ENCODE peak calls at places on chromosomes 16 and 17, in four cellular contexts. M, Q, W and X are unnamed samples.

GRCh38 chr16:80616362-80616761 is 75.6 kb downstream of the DYNLRB2 start:
- DNase-seq in M (no peak), Q (no peak), W (no peak), X (no peak)

GRCh38 chr16:49858200-49859129 is 2.6 kb upstream of the ZNF423 start:
- DNase-seq in M (peak), Q (peak), W (no peak), X (no peak)

GRCh38 chr17:74485012-74485743 is 18.7 kb downstream of the CD300A start:
- DNase-seq in M (no peak), Q (no peak), W (no peak), X (peak)

GRCh38 chr16:12201216-12201615 is 224.7 kb downstream of the SNX29 start:
- DNase-seq in M (no peak), Q (no peak), W (no peak), X (no peak)

GRCh38 chr16:84699147-84699711 is 571 bp upstream of the USP10 start:
- DNase-seq in M (peak), Q (no peak), W (no peak), X (no peak)

GRCh38 chr16:29900102-29900887 is at the start of gene ASPHD1:
- DNase-seq in M (peak), Q (peak), W (peak), X (peak)

GRCh38 chr16:69036399-69037091 is 68.9 kb upstream of the HAS3 start:
- DNase-seq in M (no peak), Q (no peak), W (no peak), X (no peak)

GRCh38 chr17:17121162-17121561 is 78.9 kb downstream of the MPRIP start:
- DNase-seq in M (no peak), Q (no peak), W (no peak), X (no peak)

GRCh38 chr16:27235055-27235937 is 32.0 kb downstream of the KDM8 start:
- DNase-seq in M (peak), Q (peak), W (peak), X (peak)

GRCh38 chr17:55265434-55266021 is 768 bp downstream of the HLF start:
- DNase-seq in M (no peak), Q (no peak), W (no peak), X (no peak)

GRCh38 chr16:49350265-49351103 is 23.1 kb upstream of the C16orf78 start:
- DNase-seq in M (peak), Q (peak), W (peak), X (peak)

GRCh38 chr17:64984776-64985521 is 65.7 kb upstream of the LRRC37A3 start:
- DNase-seq in M (no peak), Q (no peak), W (no peak), X (no peak)

GRCh38 chr16:1474471-1474795 is 395 bp downstream of the CLCN7 start:
- DNase-seq in M (no peak), Q (no peak), W (no peak), X (no peak)

GRCh38 chr16:35171106-35171505 is 1711.7 kb downstream of the TP53TG3F start:
- DNase-seq in M (no peak), Q (no peak), W (no peak), X (no peak)

GRCh38 chr17:49776864-49777263 is 11.6 kb upstream of the KAT7 start:
- DNase-seq in M (no peak), Q (no peak), W (no peak), X (no peak)

GRCh38 chr16:9647981-9648701 is 534.1 kb downstream of the GRIN2A start:
- DNase-seq in M (peak), Q (no peak), W (peak), X (no peak)

GRCh38 chr17:59802160-59802559 is 90.6 kb downstream of the TUBD1 start:
- DNase-seq in M (no peak), Q (no peak), W (no peak), X (no peak)

GRCh38 chr17:79808763-79809529 is 12.1 kb upstream of the CBX8 start:
- DNase-seq in M (peak), Q (no peak), W (no peak), X (peak)

GRCh38 chr16:89052824-89053724 is 40.6 kb upstream of the ACSF3 start:
- DNase-seq in M (peak), Q (no peak), W (no peak), X (peak)

GRCh38 chr16:65663774-65664173 is 541.9 kb upstream of the CDH11 start:
- DNase-seq in M (no peak), Q (no peak), W (no peak), X (no peak)

GRCh38 chr16:15493416-15494181 is 59.2 kb downstream of the BMERB1 start:
- DNase-seq in M (no peak), Q (no peak), W (no peak), X (no peak)

GRCh38 chr16:85628651-85629050 is 15.5 kb downstream of the GSE1 start:
- DNase-seq in M (no peak), Q (no peak), W (no peak), X (no peak)

GRCh38 chr17:55652825-55653224 is 69.8 kb downstream of the TMEM100 start:
- DNase-seq in M (no peak), Q (no peak), W (no peak), X (no peak)

GRCh38 chr16:23101012-23101550 is 48.2 kb downstream of the USP31 start:
- DNase-seq in M (no peak), Q (no peak), W (no peak), X (no peak)

GRCh38 chr17:52410781-52411180 is 252.3 kb upstream of the CA10 start:
- DNase-seq in M (no peak), Q (no peak), W (no peak), X (no peak)

GRCh38 chr16:48365030-48365600 is 20.1 kb downstream of the SIAH1 start:
- DNase-seq in M (no peak), Q (no peak), W (no peak), X (no peak)

GRCh38 chr17:78658281-78658785 is 81.1 kb upstream of the DNAH17 start:
- DNase-seq in M (no peak), Q (no peak), W (no peak), X (no peak)

GRCh38 chr17:73011016-73011486 is 81.4 kb downstream of the SLC39A11 start:
- DNase-seq in M (no peak), Q (no peak), W (no peak), X (no peak)

GRCh38 chr17:73017653-73018052 is 74.8 kb downstream of the SLC39A11 start:
- DNase-seq in M (no peak), Q (no peak), W (no peak), X (no peak)

GRCh38 chr17:73015722-73016276 is 76.7 kb downstream of the SLC39A11 start:
- DNase-seq in M (no peak), Q (no peak), W (no peak), X (no peak)

GRCh38 chr17:73013299-73013698 is 79.2 kb downstream of the SLC39A11 start:
- DNase-seq in M (no peak), Q (no peak), W (no peak), X (no peak)

DNA sequence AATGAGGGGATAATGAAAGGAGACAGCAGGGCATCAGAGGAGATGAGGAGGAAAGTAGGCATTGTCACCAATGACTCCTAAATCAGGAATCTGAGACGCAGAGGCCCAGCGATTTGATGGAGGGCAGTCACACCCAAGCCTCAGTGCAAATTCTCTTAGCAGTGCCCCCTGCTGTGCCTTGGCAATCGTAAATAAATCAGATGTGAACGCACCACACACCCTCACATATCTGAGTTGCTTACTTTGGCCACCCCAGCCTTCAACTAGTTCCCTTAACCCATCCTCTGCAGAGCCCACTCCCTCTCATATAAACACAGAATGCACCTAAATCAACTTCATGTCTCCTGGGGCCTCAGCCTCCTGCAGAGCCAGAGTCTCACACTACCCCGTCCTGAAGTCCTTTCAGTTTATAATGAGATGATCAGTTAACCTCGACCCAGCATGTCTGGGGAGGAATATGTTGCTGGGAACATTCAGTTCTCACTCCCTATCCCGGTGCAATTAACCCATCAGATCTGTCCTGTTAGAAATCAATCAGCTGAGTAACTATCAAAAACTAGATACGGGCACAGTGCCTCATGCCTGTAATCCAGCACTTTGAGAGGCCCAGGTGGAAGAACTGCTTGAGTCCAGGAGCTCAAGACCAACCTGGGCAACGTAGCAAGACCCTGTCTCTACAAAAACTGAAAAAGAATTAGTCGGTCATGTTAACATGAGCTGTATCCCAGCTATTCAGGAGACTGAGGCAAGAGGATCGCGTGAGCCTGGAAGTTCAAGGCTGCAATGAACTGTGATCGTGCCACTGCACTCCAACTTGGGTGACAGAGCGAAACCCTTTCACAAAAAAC is 78.4 kb downstream of the SLC39A11 start:
- DNase-seq in M (peak), Q (no peak), W (no peak), X (no peak)
- TF ChIP-seq CTCF in M (peak), Q (no peak), W (no peak), X (no peak)

DNA sequence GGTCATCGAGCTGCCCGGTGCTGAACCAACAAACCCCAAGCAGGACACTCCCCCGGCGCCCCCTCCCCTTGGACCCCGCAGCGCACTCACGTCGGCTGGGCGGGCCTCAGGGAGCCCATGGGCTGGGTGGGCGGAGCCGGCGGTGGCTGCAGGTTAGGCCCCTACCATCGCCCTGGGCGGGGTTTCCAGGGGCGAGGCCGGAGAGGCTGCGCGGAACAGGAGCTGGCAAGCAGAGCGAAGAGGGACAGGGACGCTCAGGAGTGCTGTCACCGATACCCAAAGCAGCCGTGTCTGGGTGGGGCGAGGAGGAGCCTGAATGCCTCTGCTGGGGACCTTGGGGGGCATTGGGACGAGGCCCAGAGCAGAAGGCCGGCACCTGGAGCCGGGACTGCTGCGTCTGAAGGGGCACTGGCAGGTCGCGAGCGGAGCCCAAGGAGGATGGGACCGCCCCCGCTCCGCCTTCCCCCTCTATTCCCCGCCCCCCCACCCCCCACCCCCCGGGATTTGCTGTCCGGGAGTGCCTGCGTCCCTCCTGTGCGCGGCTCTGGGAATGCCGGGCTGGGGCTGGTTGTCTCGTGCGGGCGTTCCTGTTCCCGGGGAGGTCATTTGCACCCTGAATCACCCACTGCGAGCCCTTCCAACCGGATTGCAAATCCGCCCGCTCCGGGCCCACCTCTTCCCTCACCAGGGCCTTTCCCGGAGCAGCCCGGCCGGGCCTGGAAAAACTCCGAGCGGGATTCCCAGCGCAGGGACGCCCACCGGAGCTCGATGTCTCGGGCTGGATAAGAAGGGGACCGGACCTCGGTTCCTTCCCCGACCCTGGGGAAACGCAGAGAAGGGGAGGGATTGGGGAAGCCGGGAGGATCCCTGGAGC is 902 bp downstream of the ARHGAP27 start:
- DNase-seq in M (peak), Q (no peak), W (no peak), X (peak)
- H3K4me3 ChIP-seq in M (peak), Q (peak), W (peak), X (peak)

DNA sequence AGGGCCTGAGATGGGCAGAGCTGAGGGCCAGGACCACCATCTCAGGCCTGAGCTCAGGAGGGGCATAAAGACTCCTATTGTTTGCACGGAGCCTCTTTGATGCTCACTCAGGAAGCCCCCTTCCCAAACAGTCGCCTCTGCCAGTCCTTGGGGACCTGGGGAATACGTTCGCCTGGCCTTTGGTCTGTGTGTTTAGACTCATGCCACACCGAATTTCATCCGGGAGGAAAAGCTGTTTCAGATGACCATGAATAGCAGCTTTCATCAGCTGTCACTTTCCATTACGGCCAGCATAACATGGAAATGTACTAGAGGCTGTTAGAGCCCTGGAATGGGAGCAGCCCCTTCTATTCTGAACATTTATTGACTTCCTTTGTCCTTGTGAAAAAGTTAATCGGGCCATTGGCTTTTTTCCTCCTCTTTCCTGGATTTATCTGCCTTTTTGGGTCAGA is 139.0 kb downstream of the HS3ST3A1 start:
- DNase-seq in M (no peak), Q (no peak), W (no peak), X (no peak)
- TF ChIP-seq EP300 in M (no peak), Q (no peak), W (no peak), X (no peak)

GRCh38 chr17:1206016-1206787 is 26.4 kb upstream of the ABR start:
- DNase-seq in M (no peak), Q (no peak), W (peak), X (no peak)

GRCh38 chr17:1200440-1200839 is 20.7 kb upstream of the ABR start:
- DNase-seq in M (no peak), Q (no peak), W (no peak), X (no peak)

GRCh38 chr17:1203967-1204291 is 24.1 kb upstream of the ABR start:
- DNase-seq in M (peak), Q (no peak), W (no peak), X (no peak)

GRCh38 chr17:1201132-1201702 is 21.4 kb upstream of the ABR start:
- DNase-seq in M (no peak), Q (no peak), W (no peak), X (no peak)

GRCh38 chr17:1203111-1203966 is 23.6 kb upstream of the ABR start:
- DNase-seq in M (peak), Q (peak), W (peak), X (peak)
- TF ChIP-seq CTCF in M (peak), Q (no peak), W (peak), X (no peak)

GRCh38 chr17:4738136-4739121 is 1.2 kb upstream of the ZMYND15 start:
- DNase-seq in M (no peak), Q (no peak), W (no peak), X (peak)
- H3K4me3 ChIP-seq in M (peak), Q (peak), W (peak), X (peak)

GRCh38 chr17:28384281-28385036 is 13.0 kb downstream of the SARM1 start:
- DNase-seq in M (no peak), Q (no peak), W (peak), X (peak)
- TF ChIP-seq EP300 in M (no peak), Q (no peak), W (no peak), X (no peak)

GRCh38 chr17:1673041-1673790 is 11.5 kb downstream of the PRPF8 start:
- DNase-seq in M (no peak), Q (no peak), W (no peak), X (no peak)
- TF ChIP-seq CTCF in M (no peak), Q (no peak), W (no peak), X (no peak)